ENCODE peak calls at places on chromosomes 1 and 21, in five cellular contexts. One of them, this sample, is unnamed.

GRCh38 chr1:53892911-53893310 is 1.1 kb upstream of the DIO1 start:
- DNase-seq in trophoblast cell: no peak
- DNase-seq in neuronal stem cell: no peak
- DNase-seq in H9: no peak
- DNase-seq in IMR-90: no peak
- DNase-seq in this sample: no peak

GRCh38 chr1:30403732-30404131 is 319.7 kb downstream of the MATN1 start:
- DNase-seq in IMR-90: no peak
- DNase-seq in trophoblast cell: no peak
- DNase-seq in H9: no peak
- DNase-seq in neuronal stem cell: no peak
- DNase-seq in this sample: no peak

GRCh38 chr1:154263465-154264332 is 8.7 kb upstream of the HAX1 start:
- DNase-seq in neuronal stem cell: no peak
- DNase-seq in H9: no peak
- DNase-seq in IMR-90: peak; percentile 37
- DNase-seq in trophoblast cell: no peak
- DNase-seq in this sample: peak; percentile 80

GRCh38 chr1:179251675-179252074 is 22.2 kb upstream of the ABL2 start:
- DNase-seq in trophoblast cell: no peak
- DNase-seq in neuronal stem cell: peak; percentile 6
- DNase-seq in IMR-90: peak; percentile 67
- DNase-seq in H9: no peak
- DNase-seq in this sample: peak; percentile 49

GRCh38 chr1:149916927-149917310 is 725 bp downstream of the SV2A start:
- DNase-seq in IMR-90: no peak
- DNase-seq in neuronal stem cell: no peak
- DNase-seq in trophoblast cell: no peak
- DNase-seq in H9: no peak
- DNase-seq in this sample: no peak

GRCh38 chr1:117368116-117369108 is 1.2 kb downstream of the MAN1A2 start:
- DNase-seq in trophoblast cell: peak; percentile 27
- DNase-seq in neuronal stem cell: no peak
- DNase-seq in H9: no peak
- DNase-seq in IMR-90: peak; percentile 11
- DNase-seq in this sample: peak; percentile 43

GRCh38 chr1:216944864-216945505 is 221.8 kb upstream of the ESRRG start:
- DNase-seq in IMR-90: no peak
- DNase-seq in neuronal stem cell: peak; percentile 11
- DNase-seq in H9: no peak
- DNase-seq in trophoblast cell: no peak
- DNase-seq in this sample: no peak

GRCh38 chr1:170313306-170313705 is 167.5 kb downstream of the NTMT2 start:
- DNase-seq in H9: no peak
- DNase-seq in trophoblast cell: no peak
- DNase-seq in IMR-90: no peak
- DNase-seq in neuronal stem cell: no peak
- DNase-seq in this sample: no peak

GRCh38 chr1:89917353-89917752 is 77.6 kb upstream of the ZNF326 start:
- DNase-seq in trophoblast cell: no peak
- DNase-seq in IMR-90: no peak
- DNase-seq in neuronal stem cell: no peak
- DNase-seq in H9: no peak
- DNase-seq in this sample: no peak

GRCh38 chr1:231970684-231971083 is 344.1 kb downstream of the DISC1 start:
- DNase-seq in IMR-90: no peak
- DNase-seq in neuronal stem cell: no peak
- DNase-seq in trophoblast cell: no peak
- DNase-seq in H9: no peak
- DNase-seq in this sample: no peak

GRCh38 chr1:43530483-43531452 is at the start of gene PTPRF:
- DNase-seq in neuronal stem cell: peak; percentile 46
- DNase-seq in trophoblast cell: no peak
- DNase-seq in IMR-90: peak; percentile 48
- DNase-seq in H9: peak; percentile 69
- DNase-seq in this sample: peak; percentile 78

DNA sequence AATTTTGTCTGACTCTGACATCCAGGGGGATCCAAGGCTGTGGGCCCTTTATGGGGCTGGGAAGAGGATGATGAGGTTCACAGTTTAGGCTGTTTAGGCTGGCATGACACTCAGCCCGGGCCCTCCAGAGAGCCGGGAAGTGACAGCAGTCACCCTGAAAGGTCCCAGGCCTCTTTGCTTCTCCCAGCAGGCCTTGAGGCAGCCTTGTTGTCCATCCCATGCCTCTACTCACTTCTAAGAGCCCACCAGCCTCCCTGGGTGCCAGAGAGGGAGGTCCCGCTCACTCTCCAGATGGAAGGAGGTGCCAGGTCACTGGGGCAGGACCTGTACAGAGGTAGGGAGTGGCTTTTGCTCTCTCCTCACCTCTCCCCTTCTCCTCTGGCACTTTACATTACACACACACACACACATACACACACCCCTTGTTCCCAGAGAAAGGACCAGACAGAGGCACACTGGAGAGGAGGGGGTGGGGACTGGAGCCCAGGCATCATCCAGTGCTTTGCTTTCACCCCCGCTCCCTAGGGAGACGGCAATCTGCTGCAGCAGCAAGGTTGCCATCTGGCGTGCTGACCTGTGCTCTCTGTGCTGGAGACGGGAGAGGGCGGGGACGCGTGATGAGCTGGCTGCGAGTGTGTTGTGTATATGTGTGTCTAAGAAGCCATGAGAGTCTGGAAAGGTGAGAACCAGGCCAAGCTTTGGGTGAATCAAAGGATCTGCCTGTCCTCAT is 4.6 kb downstream of the KLHDC8A start:
- DNase-seq in neuronal stem cell: no peak
- DNase-seq in IMR-90: peak; percentile 40
- DNase-seq in trophoblast cell: no peak
- DNase-seq in H9: peak; percentile 70
- DNase-seq in this sample: peak; percentile 48
- H2BK5ac ChIP-seq in neuronal stem cell: peak overlapping the region; percentile 69
- H2BK5ac ChIP-seq in IMR-90: no peak overlapping the region
- H2BK5ac ChIP-seq in trophoblast cell: no peak overlapping the region
- H2BK5ac ChIP-seq in H9: no peak overlapping the region
- H2BK5ac ChIP-seq in this sample: no peak overlapping the region

GRCh38 chr1:229087906-229088305 is 183.0 kb upstream of the RAB4A start:
- DNase-seq in trophoblast cell: no peak
- DNase-seq in H9: no peak
- DNase-seq in neuronal stem cell: no peak
- DNase-seq in IMR-90: no peak
- DNase-seq in this sample: no peak

GRCh38 chr1:229091721-229092136 is 179.2 kb upstream of the RAB4A start:
- DNase-seq in IMR-90: no peak
- DNase-seq in trophoblast cell: no peak
- DNase-seq in H9: no peak
- DNase-seq in neuronal stem cell: no peak
- DNase-seq in this sample: no peak

GRCh38 chr1:229087339-229087738 is 183.6 kb upstream of the RAB4A start:
- DNase-seq in IMR-90: no peak
- DNase-seq in neuronal stem cell: no peak
- DNase-seq in H9: no peak
- DNase-seq in trophoblast cell: no peak
- DNase-seq in this sample: no peak

GRCh38 chr1:229088711-229089110 is 182.2 kb upstream of the RAB4A start:
- DNase-seq in H9: no peak
- DNase-seq in trophoblast cell: no peak
- DNase-seq in neuronal stem cell: no peak
- DNase-seq in IMR-90: no peak
- DNase-seq in this sample: no peak

DNA sequence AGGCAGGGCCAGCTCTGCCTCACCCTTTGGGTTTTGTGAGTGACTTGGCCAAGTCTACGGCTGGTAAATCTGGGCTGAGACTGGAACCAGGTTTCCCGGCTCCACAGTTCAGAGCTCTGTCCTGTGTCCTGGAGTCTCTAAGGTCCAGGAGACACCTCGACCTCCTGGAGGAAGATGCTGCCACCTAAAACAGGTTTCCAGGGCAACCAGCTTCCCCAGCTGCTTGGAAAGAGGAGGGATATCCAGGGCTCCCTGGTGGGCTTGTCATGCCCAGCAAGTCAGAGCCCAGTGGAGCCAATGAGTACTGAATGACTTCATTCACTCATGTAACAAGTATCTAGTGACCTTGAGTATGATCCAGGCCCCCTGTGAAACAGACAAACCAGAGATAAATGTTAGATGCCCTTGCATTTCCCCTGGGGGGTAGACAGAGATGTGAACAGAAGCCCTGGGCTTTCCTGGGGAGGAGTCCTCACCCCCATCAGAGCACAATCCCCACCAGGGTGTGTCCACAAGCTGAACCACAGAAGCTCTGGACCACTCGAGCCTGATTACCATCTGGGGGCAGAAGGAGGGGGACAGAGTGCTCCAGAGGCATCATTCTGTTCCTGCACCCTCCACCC is 181.2 kb upstream of the RAB4A start:
- DNase-seq in trophoblast cell: no peak
- DNase-seq in IMR-90: no peak
- DNase-seq in neuronal stem cell: no peak
- DNase-seq in H9: no peak
- DNase-seq in this sample: peak; percentile 52
- H2BK5ac ChIP-seq in trophoblast cell: no peak overlapping the region
- H2BK5ac ChIP-seq in IMR-90: no peak overlapping the region
- H2BK5ac ChIP-seq in neuronal stem cell: no peak overlapping the region
- H2BK5ac ChIP-seq in H9: no peak overlapping the region
- H2BK5ac ChIP-seq in this sample: peak overlapping the region; percentile 46

GRCh38 chr1:39899611-39900538 is 1.8 kb downstream of the MYCL start:
- DNase-seq in IMR-90: no peak
- DNase-seq in H9: no peak
- DNase-seq in neuronal stem cell: no peak
- DNase-seq in trophoblast cell: no peak
- DNase-seq in this sample: no peak
- H2BK5ac ChIP-seq in IMR-90: no peak overlapping the region
- H2BK5ac ChIP-seq in H9: no peak overlapping the region
- H2BK5ac ChIP-seq in neuronal stem cell: no peak overlapping the region
- H2BK5ac ChIP-seq in trophoblast cell: no peak overlapping the region
- H2BK5ac ChIP-seq in this sample: no peak overlapping the region

GRCh38 chr1:9250586-9251381 is 16.2 kb downstream of the H6PD start:
- DNase-seq in H9: no peak
- DNase-seq in IMR-90: peak; percentile 21
- DNase-seq in neuronal stem cell: no peak
- DNase-seq in trophoblast cell: no peak
- DNase-seq in this sample: no peak
- H2BK5ac ChIP-seq in H9: no peak overlapping the region
- H2BK5ac ChIP-seq in IMR-90: no peak overlapping the region
- H2BK5ac ChIP-seq in neuronal stem cell: peak overlapping the region; percentile 93
- H2BK5ac ChIP-seq in trophoblast cell: no peak overlapping the region
- H2BK5ac ChIP-seq in this sample: no peak overlapping the region

DNA sequence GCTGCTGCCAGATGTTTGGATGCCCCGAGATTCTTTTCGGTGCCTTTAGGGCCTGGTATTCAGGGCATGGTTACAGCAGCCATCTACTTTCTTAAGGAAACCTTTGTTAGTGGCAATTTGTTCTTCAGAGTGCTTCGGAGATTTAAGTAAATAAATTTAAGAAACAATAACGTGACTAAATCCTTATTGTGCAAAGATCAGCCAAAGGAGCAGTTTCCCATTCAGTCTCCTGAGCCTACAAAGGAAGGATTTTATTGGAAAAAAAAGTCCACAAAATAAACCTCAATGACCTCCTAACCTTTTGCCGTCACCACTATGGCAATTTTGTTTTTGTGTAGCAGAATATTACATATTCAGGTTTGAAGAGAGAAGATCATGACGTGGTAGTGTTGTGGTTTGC is 231.1 kb downstream of the PBX1 start:
- DNase-seq in trophoblast cell: no peak
- DNase-seq in IMR-90: no peak
- DNase-seq in H9: no peak
- DNase-seq in neuronal stem cell: no peak
- DNase-seq in this sample: no peak
- H2BK5ac ChIP-seq in trophoblast cell: no peak overlapping the region
- H2BK5ac ChIP-seq in IMR-90: no peak overlapping the region
- H2BK5ac ChIP-seq in H9: no peak overlapping the region
- H2BK5ac ChIP-seq in neuronal stem cell: no peak overlapping the region
- H2BK5ac ChIP-seq in this sample: no peak overlapping the region

GRCh38 chr1:183473286-183473536 is 912 bp downstream of the SMG7 start:
- DNase-seq in neuronal stem cell: no peak
- DNase-seq in H9: no peak
- DNase-seq in IMR-90: no peak
- DNase-seq in trophoblast cell: no peak
- DNase-seq in this sample: peak; percentile 25
- H2BK5ac ChIP-seq in neuronal stem cell: no peak overlapping the region
- H2BK5ac ChIP-seq in H9: no peak overlapping the region
- H2BK5ac ChIP-seq in IMR-90: peak overlapping the region; percentile 84
- H2BK5ac ChIP-seq in trophoblast cell: no peak overlapping the region
- H2BK5ac ChIP-seq in this sample: no peak overlapping the region

GRCh38 chr1:151026460-151026859 is 9.9 kb upstream of the BNIPL start:
- DNase-seq in IMR-90: no peak
- DNase-seq in neuronal stem cell: no peak
- DNase-seq in H9: no peak
- DNase-seq in trophoblast cell: no peak
- DNase-seq in this sample: no peak

DNA sequence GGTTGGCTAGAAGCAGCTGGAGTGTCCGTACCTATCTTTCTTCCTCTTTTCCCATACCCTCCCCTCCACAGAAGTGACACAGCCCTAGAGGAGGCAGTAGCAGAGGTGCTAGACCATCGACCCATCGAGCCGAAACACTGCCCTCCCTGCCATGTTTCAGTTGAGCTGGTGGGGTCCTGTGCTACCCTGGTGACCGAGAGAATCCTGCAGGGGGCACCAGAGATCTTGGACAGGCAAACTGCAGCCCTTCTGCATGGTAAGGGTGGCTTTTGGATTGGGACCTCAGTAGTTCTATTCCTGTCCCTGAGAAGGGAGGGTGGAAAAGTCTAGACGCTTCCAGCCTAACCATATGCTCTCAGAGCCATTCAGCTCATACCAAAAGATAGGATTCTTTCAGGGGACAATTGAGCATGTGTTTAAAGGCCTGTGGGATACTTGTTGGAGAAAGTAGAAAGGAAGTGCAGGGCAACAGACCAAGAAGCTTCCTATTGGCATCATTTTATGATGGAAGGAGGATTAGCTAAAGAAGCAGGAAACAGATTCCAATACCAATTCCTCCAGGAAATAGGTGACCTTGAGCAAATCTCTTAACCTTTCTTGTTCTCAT is 11.7 kb upstream of the BNIPL start:
- DNase-seq in IMR-90: peak; percentile 62
- DNase-seq in neuronal stem cell: peak; percentile 55
- DNase-seq in trophoblast cell: peak; percentile 46
- DNase-seq in H9: peak; percentile 92
- DNase-seq in this sample: peak; percentile 95
- H2BK5ac ChIP-seq in IMR-90: no peak overlapping the region
- H2BK5ac ChIP-seq in neuronal stem cell: no peak overlapping the region
- H2BK5ac ChIP-seq in trophoblast cell: no peak overlapping the region
- H2BK5ac ChIP-seq in H9: no peak overlapping the region
- H2BK5ac ChIP-seq in this sample: no peak overlapping the region

DNA sequence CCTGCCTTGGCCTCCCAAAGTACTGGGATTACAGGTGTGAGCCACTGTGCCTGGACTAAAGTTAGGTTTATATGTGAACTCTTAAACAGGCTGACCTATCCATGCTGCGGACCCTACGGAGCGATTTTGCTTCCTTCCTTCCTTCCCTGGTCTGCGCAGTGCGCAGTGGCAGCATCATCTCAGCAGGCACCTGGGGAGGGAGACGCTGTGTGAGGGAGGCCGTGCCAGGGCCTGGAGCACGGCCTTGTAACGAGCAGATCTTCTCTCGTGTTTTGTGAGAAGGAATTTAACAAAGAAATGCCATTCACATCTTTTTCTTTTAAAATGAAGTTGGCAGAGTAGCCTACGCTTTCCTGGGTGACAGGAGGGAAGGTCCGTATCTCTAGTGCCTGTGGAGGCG is 45.8 kb downstream of the PKNOX1 start:
- DNase-seq in neuronal stem cell: no peak
- DNase-seq in IMR-90: no peak
- DNase-seq in H9: no peak
- DNase-seq in trophoblast cell: no peak
- DNase-seq in this sample: no peak
- H2BK5ac ChIP-seq in neuronal stem cell: no peak overlapping the region
- H2BK5ac ChIP-seq in IMR-90: no peak overlapping the region
- H2BK5ac ChIP-seq in H9: no peak overlapping the region
- H2BK5ac ChIP-seq in trophoblast cell: no peak overlapping the region
- H2BK5ac ChIP-seq in this sample: no peak overlapping the region

This sample was measured in mesendoderm.